ENCODE peak calls at places on chromosomes 12 and 14, in four cellular contexts. G is M059J, Y is H54, Q is GM04504. F is an unnamed sample.

GRCh38 chr12:113479578-113480335 is 8.1 kb upstream of the LHX5 start:
- DNase-seq in G (peak), Y (no peak), Q (no peak), F (no peak)

GRCh38 chr12:53079226-53080117 is at the start of gene SPRYD3:
- DNase-seq in G (peak), Y (peak), Q (peak), F (peak)

GRCh38 chr12:98154850-98155249 is 360.5 kb upstream of the TMPO start:
- DNase-seq in G (no peak), Y (no peak), Q (no peak), F (no peak)

GRCh38 chr14:91177073-91177796 is 63.4 kb downstream of the DGLUCY start:
- DNase-seq in G (peak), Y (peak), Q (peak), F (no peak)

GRCh38 chr14:103528158-103528511 is 861 bp upstream of the TRMT61A start:
- DNase-seq in G (peak), Y (no peak), Q (no peak), F (no peak)

GRCh38 chr12:77102691-77103090 is 37.3 kb upstream of the E2F7 start:
- DNase-seq in G (peak), Y (no peak), Q (no peak), F (no peak)

GRCh38 chr12:96305665-96306064 is 94.6 kb downstream of the CDK17 start:
- DNase-seq in G (no peak), Y (no peak), Q (no peak), F (no peak)

GRCh38 chr14:88598097-88598675 is 35.3 kb downstream of the ZC3H14 start:
- DNase-seq in G (no peak), Y (no peak), Q (no peak), F (no peak)

GRCh38 chr12:559907-560455 is 100.2 kb downstream of the B4GALNT3 start:
- DNase-seq in G (no peak), Y (no peak), Q (no peak), F (no peak)

GRCh38 chr14:87312138-87312537 is 680.8 kb downstream of the GALC start:
- DNase-seq in G (no peak), Y (no peak), Q (no peak), F (no peak)

F was measured in substantia nigra.